ENCODE peak calls at places on chromosomes 7 and 10, in six cellular contexts. One of them, this sample, is unnamed.

GRCh38 chr10:16381083-16381482 is 55.7 kb upstream of the PTER start:
- DNase-seq in fibroblast of lung: no peak
- DNase-seq in adipocyte: no peak
- DNase-seq in left ventricle myocardium inferior: no peak
- DNase-seq in heart left ventricle: no peak
- DNase-seq in hepatocyte: peak
- DNase-seq in this sample: no peak

GRCh38 chr10:70816220-70816894 is 609 bp downstream of the SGPL1 start:
- DNase-seq in fibroblast of lung: peak
- DNase-seq in hepatocyte: peak
- DNase-seq in adipocyte: peak
- DNase-seq in heart left ventricle: peak
- DNase-seq in left ventricle myocardium inferior: peak
- DNase-seq in this sample: peak

GRCh38 chr10:62047960-62048383 is 146.5 kb downstream of the ARID5B start:
- DNase-seq in left ventricle myocardium inferior: no peak
- DNase-seq in heart left ventricle: no peak
- DNase-seq in hepatocyte: peak
- DNase-seq in fibroblast of lung: no peak
- DNase-seq in adipocyte: peak
- DNase-seq in this sample: no peak

GRCh38 chr7:41169307-41169706 is 533.6 kb downstream of the INHBA start:
- DNase-seq in heart left ventricle: no peak
- DNase-seq in adipocyte: no peak
- DNase-seq in left ventricle myocardium inferior: no peak
- DNase-seq in hepatocyte: no peak
- DNase-seq in fibroblast of lung: no peak
- DNase-seq in this sample: no peak

GRCh38 chr10:17349717-17350116 is 104.7 kb downstream of the ST8SIA6 start:
- DNase-seq in heart left ventricle: no peak
- DNase-seq in fibroblast of lung: peak
- DNase-seq in hepatocyte: no peak
- DNase-seq in adipocyte: no peak
- DNase-seq in left ventricle myocardium inferior: no peak
- DNase-seq in this sample: no peak

GRCh38 chr10:78852856-78853255 is 215.9 kb upstream of the ZMIZ1 start:
- DNase-seq in hepatocyte: no peak
- DNase-seq in left ventricle myocardium inferior: no peak
- DNase-seq in heart left ventricle: no peak
- DNase-seq in adipocyte: no peak
- DNase-seq in fibroblast of lung: peak
- DNase-seq in this sample: no peak

GRCh38 chr10:79038841-79039201 is 29.9 kb upstream of the ZMIZ1 start:
- DNase-seq in left ventricle myocardium inferior: no peak
- DNase-seq in adipocyte: no peak
- DNase-seq in hepatocyte: no peak
- DNase-seq in heart left ventricle: peak
- DNase-seq in fibroblast of lung: peak
- DNase-seq in this sample: no peak

GRCh38 chr10:108566216-108567107 is 1356.8 kb downstream of the XPNPEP1 start:
- DNase-seq in left ventricle myocardium inferior: no peak
- DNase-seq in adipocyte: no peak
- DNase-seq in fibroblast of lung: no peak
- DNase-seq in hepatocyte: no peak
- DNase-seq in heart left ventricle: no peak
- DNase-seq in this sample: no peak

GRCh38 chr10:49539320-49539885 is 482 bp upstream of the ERCC6 start:
- DNase-seq in adipocyte: peak
- DNase-seq in hepatocyte: peak
- DNase-seq in left ventricle myocardium inferior: peak
- DNase-seq in fibroblast of lung: peak
- DNase-seq in heart left ventricle: peak
- DNase-seq in this sample: no peak

GRCh38 chr7:85102813-85103350 is 84.0 kb downstream of the SEMA3D start:
- DNase-seq in adipocyte: peak
- DNase-seq in fibroblast of lung: peak
- DNase-seq in hepatocyte: no peak
- DNase-seq in left ventricle myocardium inferior: no peak
- DNase-seq in heart left ventricle: no peak
- DNase-seq in this sample: no peak

GRCh38 chr7:16026253-16027020 is 340.0 kb upstream of the MEOX2 start:
- DNase-seq in heart left ventricle: peak
- DNase-seq in left ventricle myocardium inferior: peak
- DNase-seq in hepatocyte: no peak
- DNase-seq in fibroblast of lung: peak
- DNase-seq in adipocyte: peak
- DNase-seq in this sample: peak

GRCh38 chr7:5354460-5355279 is 69.0 kb downstream of the TNRC18 start:
- DNase-seq in left ventricle myocardium inferior: peak
- DNase-seq in fibroblast of lung: no peak
- DNase-seq in adipocyte: peak
- DNase-seq in hepatocyte: peak
- DNase-seq in heart left ventricle: peak
- DNase-seq in this sample: no peak

GRCh38 chr7:45624392-45624760 is 50.2 kb downstream of the ADCY1 start:
- DNase-seq in adipocyte: no peak
- DNase-seq in hepatocyte: peak
- DNase-seq in fibroblast of lung: no peak
- DNase-seq in heart left ventricle: no peak
- DNase-seq in left ventricle myocardium inferior: no peak
- DNase-seq in this sample: no peak

GRCh38 chr10:21926358-21926890 is 77.1 kb downstream of the DNAJC1 start:
- DNase-seq in fibroblast of lung: no peak
- DNase-seq in heart left ventricle: no peak
- DNase-seq in adipocyte: peak
- DNase-seq in hepatocyte: no peak
- DNase-seq in left ventricle myocardium inferior: no peak
- DNase-seq in this sample: no peak

GRCh38 chr10:59340279-59340678 is 22.1 kb downstream of the FAM13C start:
- DNase-seq in adipocyte: no peak
- DNase-seq in left ventricle myocardium inferior: no peak
- DNase-seq in fibroblast of lung: no peak
- DNase-seq in hepatocyte: no peak
- DNase-seq in heart left ventricle: no peak
- DNase-seq in this sample: no peak

GRCh38 chr7:81280531-81280930 is 361.7 kb upstream of the SEMA3C start:
- DNase-seq in heart left ventricle: no peak
- DNase-seq in adipocyte: no peak
- DNase-seq in fibroblast of lung: no peak
- DNase-seq in left ventricle myocardium inferior: no peak
- DNase-seq in hepatocyte: no peak
- DNase-seq in this sample: no peak

GRCh38 chr10:125916977-125917376 is 20.6 kb downstream of the FANK1 start:
- DNase-seq in left ventricle myocardium inferior: no peak
- DNase-seq in adipocyte: no peak
- DNase-seq in fibroblast of lung: no peak
- DNase-seq in hepatocyte: no peak
- DNase-seq in heart left ventricle: no peak
- DNase-seq in this sample: no peak

GRCh38 chr7:37341033-37341630 is 107.5 kb downstream of the ELMO1 start:
- DNase-seq in left ventricle myocardium inferior: no peak
- DNase-seq in hepatocyte: no peak
- DNase-seq in heart left ventricle: no peak
- DNase-seq in adipocyte: no peak
- DNase-seq in fibroblast of lung: no peak
- DNase-seq in this sample: no peak

GRCh38 chr10:68725016-68725415 is 4.0 kb downstream of the CCAR1 start:
- DNase-seq in hepatocyte: no peak
- DNase-seq in adipocyte: no peak
- DNase-seq in left ventricle myocardium inferior: no peak
- DNase-seq in fibroblast of lung: no peak
- DNase-seq in heart left ventricle: no peak
- DNase-seq in this sample: no peak

GRCh38 chr7:137754076-137754851 is 92.5 kb downstream of the DGKI start:
- DNase-seq in fibroblast of lung: peak
- DNase-seq in left ventricle myocardium inferior: no peak
- DNase-seq in heart left ventricle: peak
- DNase-seq in adipocyte: no peak
- DNase-seq in hepatocyte: no peak
- DNase-seq in this sample: no peak

GRCh38 chr10:111175786-111176185 is 99.0 kb downstream of the ADRA2A start:
- DNase-seq in adipocyte: no peak
- DNase-seq in fibroblast of lung: no peak
- DNase-seq in heart left ventricle: no peak
- DNase-seq in left ventricle myocardium inferior: no peak
- DNase-seq in hepatocyte: no peak
- DNase-seq in this sample: no peak

GRCh38 chr7:90574136-90574819 is 21.8 kb upstream of the CDK14 start:
- DNase-seq in adipocyte: no peak
- DNase-seq in left ventricle myocardium inferior: peak
- DNase-seq in hepatocyte: peak
- DNase-seq in heart left ventricle: peak
- DNase-seq in fibroblast of lung: peak
- DNase-seq in this sample: no peak

GRCh38 chr7:34155225-34155908 is 250.0 kb downstream of the BMPER start:
- DNase-seq in heart left ventricle: no peak
- DNase-seq in left ventricle myocardium inferior: no peak
- DNase-seq in fibroblast of lung: peak
- DNase-seq in hepatocyte: peak
- DNase-seq in adipocyte: peak
- DNase-seq in this sample: peak

GRCh38 chr7:106153891-106154449 is 41.9 kb upstream of the SYPL1 start:
- DNase-seq in adipocyte: peak
- DNase-seq in hepatocyte: peak
- DNase-seq in heart left ventricle: peak
- DNase-seq in fibroblast of lung: peak
- DNase-seq in left ventricle myocardium inferior: peak
- DNase-seq in this sample: peak

GRCh38 chr10:126229701-126230100 is 158.6 kb downstream of the ADAM12 start:
- DNase-seq in adipocyte: no peak
- DNase-seq in fibroblast of lung: no peak
- DNase-seq in hepatocyte: no peak
- DNase-seq in left ventricle myocardium inferior: no peak
- DNase-seq in heart left ventricle: no peak
- DNase-seq in this sample: no peak

GRCh38 chr10:13165177-13165576 is 3.8 kb downstream of the MCM10 start:
- DNase-seq in heart left ventricle: no peak
- DNase-seq in adipocyte: no peak
- DNase-seq in left ventricle myocardium inferior: no peak
- DNase-seq in fibroblast of lung: no peak
- DNase-seq in hepatocyte: no peak
- DNase-seq in this sample: no peak

GRCh38 chr7:141366098-141366621 is 185.1 kb upstream of the AGK start:
- DNase-seq in hepatocyte: no peak
- DNase-seq in heart left ventricle: peak
- DNase-seq in left ventricle myocardium inferior: no peak
- DNase-seq in adipocyte: no peak
- DNase-seq in fibroblast of lung: peak
- DNase-seq in this sample: no peak

GRCh38 chr7:151608031-151608551 is 88.4 kb upstream of the RHEB start:
- DNase-seq in hepatocyte: peak
- DNase-seq in heart left ventricle: no peak
- DNase-seq in left ventricle myocardium inferior: no peak
- DNase-seq in adipocyte: no peak
- DNase-seq in fibroblast of lung: no peak
- DNase-seq in this sample: no peak

GRCh38 chr7:135362871-135363270 is 129.2 kb downstream of the STRA8 start:
- DNase-seq in adipocyte: no peak
- DNase-seq in left ventricle myocardium inferior: no peak
- DNase-seq in hepatocyte: no peak
- DNase-seq in heart left ventricle: no peak
- DNase-seq in fibroblast of lung: no peak
- DNase-seq in this sample: no peak

GRCh38 chr7:105365541-105366534 is 22.9 kb downstream of the SRPK2 start:
- DNase-seq in fibroblast of lung: no peak
- DNase-seq in hepatocyte: no peak
- DNase-seq in heart left ventricle: no peak
- DNase-seq in adipocyte: no peak
- DNase-seq in left ventricle myocardium inferior: no peak
- DNase-seq in this sample: no peak

GRCh38 chr10:132374176-132374575 is 22.8 kb upstream of the PWWP2B start:
- DNase-seq in heart left ventricle: no peak
- DNase-seq in left ventricle myocardium inferior: no peak
- DNase-seq in hepatocyte: no peak
- DNase-seq in adipocyte: no peak
- DNase-seq in fibroblast of lung: no peak
- DNase-seq in this sample: no peak
- H3K4me3 ChIP-seq in heart left ventricle: no peak
- H3K4me3 ChIP-seq in left ventricle myocardium inferior: no peak
- H3K4me3 ChIP-seq in hepatocyte: no peak
- H3K4me3 ChIP-seq in adipocyte: no peak
- H3K4me3 ChIP-seq in fibroblast of lung: no peak
- H3K4me3 ChIP-seq in this sample: no peak

GRCh38 chr10:122492955-122493597 is 31.7 kb downstream of the HTRA1 start:
- DNase-seq in heart left ventricle: peak
- DNase-seq in hepatocyte: peak
- DNase-seq in adipocyte: peak
- DNase-seq in fibroblast of lung: peak
- DNase-seq in left ventricle myocardium inferior: no peak
- DNase-seq in this sample: no peak
- H3K4me3 ChIP-seq in heart left ventricle: no peak
- H3K4me3 ChIP-seq in hepatocyte: no peak
- H3K4me3 ChIP-seq in adipocyte: peak
- H3K4me3 ChIP-seq in fibroblast of lung: no peak
- H3K4me3 ChIP-seq in left ventricle myocardium inferior: no peak
- H3K4me3 ChIP-seq in this sample: no peak

DNA sequence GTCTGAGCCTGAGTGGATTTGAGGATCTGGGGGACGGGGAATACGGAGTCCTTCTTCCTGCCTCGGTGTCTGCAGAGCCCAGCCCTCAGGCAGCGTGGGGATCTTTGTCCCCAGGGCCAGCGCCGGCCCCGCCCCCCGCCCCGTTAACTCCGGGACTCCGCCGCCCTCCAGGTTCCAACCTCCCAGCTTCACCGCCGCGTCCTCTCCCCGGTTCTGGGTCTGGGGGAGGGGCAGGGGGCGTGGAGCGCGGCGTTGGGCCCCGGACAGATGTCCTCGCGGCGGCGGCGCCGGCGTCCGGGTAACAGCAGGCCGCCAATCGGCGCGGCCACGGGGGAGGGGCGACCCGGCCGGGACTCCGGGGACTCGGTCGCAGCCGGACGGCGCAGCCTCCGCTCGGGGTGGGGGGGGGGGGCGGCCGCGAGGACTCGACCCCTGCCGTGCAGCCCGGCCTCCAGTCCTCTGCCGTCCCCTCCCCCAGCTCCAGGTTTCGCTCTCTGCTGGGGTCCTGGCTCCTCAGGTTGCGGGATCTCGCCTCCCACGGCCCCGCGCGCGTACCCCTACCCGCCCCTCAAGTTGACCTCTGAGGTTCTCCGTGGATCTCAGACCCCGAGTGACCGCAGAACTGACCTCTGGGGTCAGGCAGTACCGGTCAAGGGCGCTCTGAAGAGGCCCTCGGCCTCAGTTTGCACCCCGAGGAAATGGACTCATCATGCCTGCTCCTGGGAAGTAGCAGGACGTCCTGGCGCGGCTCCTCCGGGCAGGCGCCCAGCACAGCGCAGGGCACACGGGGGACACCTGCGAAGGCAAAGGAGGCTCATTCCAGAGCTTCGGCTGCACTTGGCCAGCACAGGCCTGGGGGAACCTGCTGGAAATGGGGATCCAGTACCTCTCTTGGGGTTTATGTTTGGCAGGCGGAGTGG is 2.3 kb upstream of the ELFN1 start:
- DNase-seq in left ventricle myocardium inferior: no peak
- DNase-seq in hepatocyte: peak
- DNase-seq in fibroblast of lung: no peak
- DNase-seq in heart left ventricle: no peak
- DNase-seq in adipocyte: peak
- DNase-seq in this sample: no peak
- H3K4me3 ChIP-seq in left ventricle myocardium inferior: peak
- H3K4me3 ChIP-seq in hepatocyte: peak
- H3K4me3 ChIP-seq in fibroblast of lung: no peak
- H3K4me3 ChIP-seq in heart left ventricle: peak
- H3K4me3 ChIP-seq in adipocyte: peak
- H3K4me3 ChIP-seq in this sample: no peak

GRCh38 chr7:2312272-2312929 is 1.8 kb downstream of the SNX8 start:
- DNase-seq in left ventricle myocardium inferior: no peak
- DNase-seq in fibroblast of lung: no peak
- DNase-seq in hepatocyte: no peak
- DNase-seq in heart left ventricle: no peak
- DNase-seq in adipocyte: no peak
- DNase-seq in this sample: no peak
- H3K4me3 ChIP-seq in left ventricle myocardium inferior: no peak
- H3K4me3 ChIP-seq in fibroblast of lung: no peak
- H3K4me3 ChIP-seq in hepatocyte: no peak
- H3K4me3 ChIP-seq in heart left ventricle: no peak
- H3K4me3 ChIP-seq in adipocyte: no peak
- H3K4me3 ChIP-seq in this sample: no peak